ENCODE peak calls at places on chromosome 20, in eight cellular contexts. One of them, this sample, is unnamed.

GRCh38 chr20:4573564-4574355 is 147.9 kb upstream of the PRND start:
- DNase-seq in astrocyte: peak; percentile 99
- DNase-seq in fibroblast of the aortic adventitia: peak; percentile 91
- DNase-seq in fibroblast of pulmonary artery: peak; percentile 75
- DNase-seq in fibroblast of lung: peak; percentile 98
- DNase-seq in kidney epithelial cell: peak; percentile 92
- DNase-seq in brain microvascular endothelial cell: peak; percentile 95
- DNase-seq in GM12865: no peak
- DNase-seq in this sample: peak; percentile 93

GRCh38 chr20:59567585-59568508 is 36.5 kb upstream of the PHACTR3 start:
- DNase-seq in fibroblast of pulmonary artery: no peak
- DNase-seq in fibroblast of lung: no peak
- DNase-seq in brain microvascular endothelial cell: no peak
- DNase-seq in GM12865: no peak
- DNase-seq in astrocyte: no peak
- DNase-seq in fibroblast of the aortic adventitia: no peak
- DNase-seq in kidney epithelial cell: no peak
- DNase-seq in this sample: no peak

GRCh38 chr20:49450281-49450707 is 32.2 kb downstream of the KCNB1 start:
- DNase-seq in fibroblast of lung: no peak
- DNase-seq in fibroblast of pulmonary artery: no peak
- DNase-seq in GM12865: no peak
- DNase-seq in astrocyte: peak; percentile 22
- DNase-seq in fibroblast of the aortic adventitia: no peak
- DNase-seq in kidney epithelial cell: no peak
- DNase-seq in brain microvascular endothelial cell: no peak
- DNase-seq in this sample: no peak

GRCh38 chr20:50595988-50596693 is 86.0 kb downstream of the PTPN1 start:
- DNase-seq in fibroblast of the aortic adventitia: no peak
- DNase-seq in fibroblast of pulmonary artery: peak; percentile 22
- DNase-seq in brain microvascular endothelial cell: no peak
- DNase-seq in astrocyte: no peak
- DNase-seq in GM12865: no peak
- DNase-seq in kidney epithelial cell: no peak
- DNase-seq in fibroblast of lung: no peak
- DNase-seq in this sample: no peak

GRCh38 chr20:24980321-24981053 is 12.1 kb downstream of the APMAP start:
- DNase-seq in fibroblast of lung: no peak
- DNase-seq in astrocyte: no peak
- DNase-seq in fibroblast of the aortic adventitia: no peak
- DNase-seq in kidney epithelial cell: no peak
- DNase-seq in GM12865: no peak
- DNase-seq in fibroblast of pulmonary artery: no peak
- DNase-seq in brain microvascular endothelial cell: no peak
- DNase-seq in this sample: no peak

GRCh38 chr20:48153523-48153922 is 368.2 kb upstream of the SULF2 start:
- DNase-seq in GM12865: peak; percentile 6
- DNase-seq in brain microvascular endothelial cell: no peak
- DNase-seq in kidney epithelial cell: peak; percentile 1
- DNase-seq in fibroblast of the aortic adventitia: no peak
- DNase-seq in fibroblast of pulmonary artery: peak; percentile 14
- DNase-seq in fibroblast of lung: no peak
- DNase-seq in astrocyte: peak; percentile 48
- DNase-seq in this sample: peak; percentile 38

GRCh38 chr20:25259788-25260254 is 11.9 kb downstream of the PYGB start:
- DNase-seq in fibroblast of the aortic adventitia: no peak
- DNase-seq in fibroblast of pulmonary artery: no peak
- DNase-seq in kidney epithelial cell: no peak
- DNase-seq in GM12865: no peak
- DNase-seq in fibroblast of lung: no peak
- DNase-seq in brain microvascular endothelial cell: no peak
- DNase-seq in astrocyte: no peak
- DNase-seq in this sample: no peak

GRCh38 chr20:49659096-49659495 is 54.6 kb downstream of the B4GALT5 start:
- DNase-seq in astrocyte: no peak
- DNase-seq in fibroblast of lung: no peak
- DNase-seq in fibroblast of pulmonary artery: no peak
- DNase-seq in brain microvascular endothelial cell: no peak
- DNase-seq in fibroblast of the aortic adventitia: no peak
- DNase-seq in kidney epithelial cell: no peak
- DNase-seq in GM12865: peak; percentile 31
- DNase-seq in this sample: no peak

GRCh38 chr20:10369723-10370090 is 64.3 kb downstream of the MKKS start:
- DNase-seq in fibroblast of the aortic adventitia: peak; percentile 37
- DNase-seq in fibroblast of pulmonary artery: peak; percentile 58
- DNase-seq in kidney epithelial cell: no peak
- DNase-seq in brain microvascular endothelial cell: peak; percentile 37
- DNase-seq in GM12865: no peak
- DNase-seq in fibroblast of lung: peak; percentile 76
- DNase-seq in astrocyte: peak; percentile 72
- DNase-seq in this sample: peak; percentile 76

GRCh38 chr20:49320460-49320859 is 42.6 kb upstream of the ZNFX1 start:
- DNase-seq in fibroblast of pulmonary artery: peak; percentile 71
- DNase-seq in fibroblast of the aortic adventitia: peak; percentile 69
- DNase-seq in brain microvascular endothelial cell: peak; percentile 49
- DNase-seq in kidney epithelial cell: no peak
- DNase-seq in fibroblast of lung: peak; percentile 31
- DNase-seq in astrocyte: peak; percentile 27
- DNase-seq in GM12865: no peak
- DNase-seq in this sample: peak; percentile 58

GRCh38 chr20:59415224-59415623 is 114.8 kb downstream of the EDN3 start:
- DNase-seq in kidney epithelial cell: no peak
- DNase-seq in fibroblast of the aortic adventitia: no peak
- DNase-seq in fibroblast of lung: no peak
- DNase-seq in brain microvascular endothelial cell: no peak
- DNase-seq in fibroblast of pulmonary artery: no peak
- DNase-seq in GM12865: no peak
- DNase-seq in astrocyte: no peak
- DNase-seq in this sample: no peak

GRCh38 chr20:25295386-25296093 is 47.7 kb downstream of the PYGB start:
- DNase-seq in fibroblast of pulmonary artery: no peak
- DNase-seq in astrocyte: no peak
- DNase-seq in brain microvascular endothelial cell: no peak
- DNase-seq in kidney epithelial cell: no peak
- DNase-seq in fibroblast of the aortic adventitia: no peak
- DNase-seq in GM12865: no peak
- DNase-seq in fibroblast of lung: no peak
- DNase-seq in this sample: no peak

GRCh38 chr20:50048420-50049166 is 64.4 kb downstream of the UBE2V1 start:
- DNase-seq in kidney epithelial cell: no peak
- DNase-seq in GM12865: no peak
- DNase-seq in brain microvascular endothelial cell: no peak
- DNase-seq in fibroblast of pulmonary artery: no peak
- DNase-seq in fibroblast of lung: no peak
- DNase-seq in astrocyte: peak; percentile 40
- DNase-seq in fibroblast of the aortic adventitia: no peak
- DNase-seq in this sample: no peak

GRCh38 chr20:25274481-25274880 is 26.6 kb downstream of the PYGB start:
- DNase-seq in fibroblast of the aortic adventitia: no peak
- DNase-seq in astrocyte: no peak
- DNase-seq in GM12865: no peak
- DNase-seq in kidney epithelial cell: no peak
- DNase-seq in fibroblast of pulmonary artery: no peak
- DNase-seq in fibroblast of lung: no peak
- DNase-seq in brain microvascular endothelial cell: no peak
- DNase-seq in this sample: no peak

GRCh38 chr20:13625241-13625981 is 13.3 kb downstream of the TASP1 start:
- DNase-seq in brain microvascular endothelial cell: no peak
- DNase-seq in astrocyte: no peak
- DNase-seq in fibroblast of lung: peak; percentile 18
- DNase-seq in fibroblast of the aortic adventitia: no peak
- DNase-seq in fibroblast of pulmonary artery: no peak
- DNase-seq in GM12865: no peak
- DNase-seq in kidney epithelial cell: no peak
- DNase-seq in this sample: no peak

GRCh38 chr20:32019563-32020463 is 9.6 kb downstream of the CCM2L start:
- DNase-seq in GM12865: no peak
- DNase-seq in fibroblast of lung: no peak
- DNase-seq in brain microvascular endothelial cell: no peak
- DNase-seq in fibroblast of the aortic adventitia: no peak
- DNase-seq in fibroblast of pulmonary artery: no peak
- DNase-seq in astrocyte: no peak
- DNase-seq in kidney epithelial cell: no peak
- DNase-seq in this sample: no peak

GRCh38 chr20:32018269-32019155 is 8.3 kb downstream of the CCM2L start:
- DNase-seq in brain microvascular endothelial cell: no peak
- DNase-seq in fibroblast of lung: no peak
- DNase-seq in astrocyte: no peak
- DNase-seq in kidney epithelial cell: no peak
- DNase-seq in GM12865: no peak
- DNase-seq in fibroblast of the aortic adventitia: no peak
- DNase-seq in fibroblast of pulmonary artery: no peak
- DNase-seq in this sample: no peak

GRCh38 chr20:32017711-32018251 is 7.5 kb downstream of the CCM2L start:
- DNase-seq in fibroblast of the aortic adventitia: no peak
- DNase-seq in kidney epithelial cell: no peak
- DNase-seq in GM12865: peak; percentile 31
- DNase-seq in fibroblast of pulmonary artery: no peak
- DNase-seq in astrocyte: no peak
- DNase-seq in brain microvascular endothelial cell: no peak
- DNase-seq in fibroblast of lung: no peak
- DNase-seq in this sample: no peak

GRCh38 chr20:32021091-32021490 is 10.9 kb downstream of the CCM2L start:
- DNase-seq in GM12865: no peak
- DNase-seq in fibroblast of pulmonary artery: no peak
- DNase-seq in kidney epithelial cell: no peak
- DNase-seq in fibroblast of the aortic adventitia: no peak
- DNase-seq in fibroblast of lung: no peak
- DNase-seq in astrocyte: no peak
- DNase-seq in brain microvascular endothelial cell: no peak
- DNase-seq in this sample: no peak

DNA sequence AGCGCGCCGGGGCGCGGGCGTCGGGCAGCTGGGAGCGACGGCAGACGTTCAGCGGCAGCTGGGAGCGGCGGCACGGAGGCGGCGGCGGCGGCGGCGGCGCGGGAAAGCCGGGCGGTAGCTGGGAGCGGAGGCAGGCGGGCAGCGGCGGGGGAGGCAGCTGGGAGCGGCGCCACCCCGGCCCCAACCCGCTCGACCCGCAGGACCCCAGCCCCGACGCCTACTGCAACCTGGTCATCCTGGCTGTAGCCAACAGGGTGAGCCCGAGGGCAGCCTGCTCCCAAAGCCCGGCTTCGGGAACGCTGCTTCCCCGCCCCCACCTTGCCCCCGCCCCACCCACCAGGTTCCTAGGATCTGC is 8.9 kb downstream of the CCM2L start:
- DNase-seq in fibroblast of lung: no peak
- DNase-seq in brain microvascular endothelial cell: no peak
- DNase-seq in fibroblast of pulmonary artery: no peak
- DNase-seq in kidney epithelial cell: no peak
- DNase-seq in astrocyte: no peak
- DNase-seq in fibroblast of the aortic adventitia: no peak
- DNase-seq in GM12865: no peak
- DNase-seq in this sample: no peak
- H3K4me3 ChIP-seq in fibroblast of lung: no peak overlapping the region
- H3K4me3 ChIP-seq in brain microvascular endothelial cell: no peak overlapping the region
- H3K4me3 ChIP-seq in fibroblast of pulmonary artery: no peak overlapping the region
- H3K4me3 ChIP-seq in kidney epithelial cell: no peak overlapping the region
- H3K4me3 ChIP-seq in astrocyte: no peak overlapping the region
- H3K4me3 ChIP-seq in fibroblast of the aortic adventitia: no peak overlapping the region
- H3K4me3 ChIP-seq in GM12865: no peak overlapping the region
- H3K4me3 ChIP-seq in this sample: no peak overlapping the region

GRCh38 chr20:63275825-63276224 is 3.2 kb downstream of the ARFGAP1 start:
- DNase-seq in astrocyte: no peak
- DNase-seq in fibroblast of lung: no peak
- DNase-seq in fibroblast of pulmonary artery: no peak
- DNase-seq in fibroblast of the aortic adventitia: no peak
- DNase-seq in brain microvascular endothelial cell: no peak
- DNase-seq in kidney epithelial cell: no peak
- DNase-seq in GM12865: no peak
- DNase-seq in this sample: no peak

GRCh38 chr20:63274381-63275228 is 2.0 kb downstream of the ARFGAP1 start:
- DNase-seq in kidney epithelial cell: no peak
- DNase-seq in astrocyte: no peak
- DNase-seq in brain microvascular endothelial cell: no peak
- DNase-seq in fibroblast of pulmonary artery: no peak
- DNase-seq in fibroblast of lung: no peak
- DNase-seq in fibroblast of the aortic adventitia: no peak
- DNase-seq in GM12865: no peak
- DNase-seq in this sample: no peak

GRCh38 chr20:63278661-63279060 is 6.0 kb downstream of the ARFGAP1 start:
- DNase-seq in kidney epithelial cell: no peak
- DNase-seq in brain microvascular endothelial cell: no peak
- DNase-seq in fibroblast of the aortic adventitia: no peak
- DNase-seq in astrocyte: no peak
- DNase-seq in fibroblast of pulmonary artery: no peak
- DNase-seq in GM12865: no peak
- DNase-seq in fibroblast of lung: no peak
- DNase-seq in this sample: no peak

GRCh38 chr20:63277466-63278272 is 5.1 kb downstream of the ARFGAP1 start:
- DNase-seq in GM12865: no peak
- DNase-seq in astrocyte: no peak
- DNase-seq in kidney epithelial cell: no peak
- DNase-seq in fibroblast of lung: no peak
- DNase-seq in fibroblast of pulmonary artery: no peak
- DNase-seq in fibroblast of the aortic adventitia: no peak
- DNase-seq in brain microvascular endothelial cell: no peak
- DNase-seq in this sample: no peak

DNA sequence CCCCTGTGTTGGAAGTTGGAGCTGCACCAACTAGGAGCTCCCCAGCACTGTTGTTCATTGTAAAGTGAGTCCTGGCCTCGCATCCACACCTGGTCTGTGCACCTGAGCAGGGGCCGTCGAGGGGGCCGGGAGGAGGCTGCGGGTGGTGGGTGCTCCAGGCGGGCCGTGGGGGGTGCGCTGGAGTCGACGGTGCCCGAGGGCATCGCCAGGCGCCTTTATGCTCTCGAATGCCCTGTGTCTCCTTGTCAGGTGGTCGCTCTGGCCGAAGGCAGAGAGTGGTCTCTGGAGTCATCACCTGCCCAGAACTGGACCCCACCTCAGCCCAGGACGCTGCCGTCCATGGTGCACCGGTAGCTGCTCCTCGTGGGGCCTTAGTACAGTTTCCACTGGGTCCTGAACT is 4.3 kb downstream of the ARFGAP1 start:
- DNase-seq in fibroblast of pulmonary artery: no peak
- DNase-seq in GM12865: no peak
- DNase-seq in kidney epithelial cell: no peak
- DNase-seq in astrocyte: no peak
- DNase-seq in fibroblast of lung: no peak
- DNase-seq in brain microvascular endothelial cell: no peak
- DNase-seq in fibroblast of the aortic adventitia: no peak
- DNase-seq in this sample: no peak
- TF ChIP-seq CTCF in fibroblast of pulmonary artery: no peak
- TF ChIP-seq CTCF in GM12865: no peak
- TF ChIP-seq CTCF in kidney epithelial cell: no peak
- TF ChIP-seq CTCF in astrocyte: no peak
- TF ChIP-seq CTCF in fibroblast of lung: no peak
- TF ChIP-seq CTCF in brain microvascular endothelial cell: no peak
- TF ChIP-seq CTCF in fibroblast of the aortic adventitia: no peak
- TF ChIP-seq CTCF in this sample: no peak

GRCh38 chr20:32457476-32457986 is 99.4 kb downstream of the ASXL1 start:
- DNase-seq in brain microvascular endothelial cell: no peak
- DNase-seq in fibroblast of pulmonary artery: peak; percentile 59
- DNase-seq in fibroblast of lung: peak; percentile 52
- DNase-seq in kidney epithelial cell: peak; percentile 58
- DNase-seq in astrocyte: peak; percentile 51
- DNase-seq in fibroblast of the aortic adventitia: peak; percentile 45
- DNase-seq in GM12865: peak; percentile 42
- DNase-seq in this sample: peak; percentile 69
- H3K4me3 ChIP-seq in brain microvascular endothelial cell: peak overlapping the region; percentile 45
- H3K4me3 ChIP-seq in fibroblast of pulmonary artery: peak overlapping the region; percentile 45
- H3K4me3 ChIP-seq in fibroblast of lung: peak overlapping the region; percentile 57
- H3K4me3 ChIP-seq in kidney epithelial cell: peak overlapping the region; percentile 22
- H3K4me3 ChIP-seq in astrocyte: peak overlapping the region; percentile 39
- H3K4me3 ChIP-seq in fibroblast of the aortic adventitia: peak overlapping the region; percentile 60
- H3K4me3 ChIP-seq in GM12865: peak overlapping the region; percentile 35
- H3K4me3 ChIP-seq in this sample: peak overlapping the region; percentile 42

GRCh38 chr20:44460795-44461141 is 14.9 kb upstream of the TTPAL start:
- DNase-seq in astrocyte: no peak
- DNase-seq in kidney epithelial cell: no peak
- DNase-seq in fibroblast of lung: peak; percentile 64
- DNase-seq in GM12865: peak; percentile 34
- DNase-seq in fibroblast of the aortic adventitia: peak; percentile 67
- DNase-seq in fibroblast of pulmonary artery: peak; percentile 57
- DNase-seq in brain microvascular endothelial cell: no peak
- DNase-seq in this sample: peak; percentile 61
- TF ChIP-seq CTCF in astrocyte: peak; percentile 33
- TF ChIP-seq CTCF in kidney epithelial cell: peak; percentile 41
- TF ChIP-seq CTCF in fibroblast of lung: peak; percentile 35
- TF ChIP-seq CTCF in GM12865: peak; percentile 35
- TF ChIP-seq CTCF in fibroblast of the aortic adventitia: peak; percentile 55
- TF ChIP-seq CTCF in fibroblast of pulmonary artery: peak; percentile 53
- TF ChIP-seq CTCF in brain microvascular endothelial cell: peak; percentile 41
- TF ChIP-seq CTCF in this sample: peak; percentile 52

This sample was measured in cardiac fibroblast.